ENCODE peak calls at places on chromosomes 11 and 22, in nine cellular contexts. E is body of pancreas, M is globus pallidus, A is RCC 7860, X is T47D, J is SHP77, Y is upper lobe of right lung, H is anterior cingulate cortex, C is activated gamma-delta T cell. P is an unnamed sample.

GRCh38 chr22:36528336-36528735 is 630 bp downstream of the EIF3D start:
- DNase-seq in H (no peak), X (no peak), C (no peak), M (no peak), J (no peak), Y (no peak), A (no peak), E (peak), P (no peak)

GRCh38 chr22:50717709-50718351 is 20.2 kb upstream of the ACR start:
- DNase-seq in C (no peak), M (peak), E (no peak), J (no peak), A (no peak), Y (no peak), X (no peak), H (no peak), P (no peak)

GRCh38 chr22:32545801-32546200 is 71.2 kb downstream of the FBXO7 start:
- DNase-seq in H (no peak), X (no peak), A (no peak), Y (no peak), C (no peak), J (no peak), M (no peak), E (no peak), P (no peak)

GRCh38 chr11:122210378-122210995 is 94.5 kb upstream of the BLID start:
- DNase-seq in J (no peak), H (no peak), Y (no peak), A (no peak), X (no peak), M (peak), E (no peak), C (no peak), P (no peak)

GRCh38 chr11:86230196-86230813 is 14.2 kb upstream of the EED start:
- DNase-seq in E (no peak), M (no peak), H (no peak), C (no peak), A (no peak), X (no peak), J (no peak), Y (no peak), P (no peak)

GRCh38 chr11:109421981-109422590 is at the start of gene C11orf87:
- DNase-seq in C (no peak), J (peak), X (no peak), A (no peak), Y (peak), H (peak), M (no peak), E (no peak), P (no peak)

GRCh38 chr11:70364745-70365535 is 33.4 kb upstream of the CTTN start:
- DNase-seq in J (no peak), X (no peak), A (no peak), C (no peak), E (no peak), H (no peak), Y (no peak), M (no peak), P (no peak)

GRCh38 chr11:59556883-59557205 is 45.5 kb downstream of the OR4D9 start:
- DNase-seq in M (no peak), Y (no peak), C (no peak), A (peak), E (no peak), X (no peak), J (no peak), H (no peak), P (no peak)

GRCh38 chr11:102581091-102581490 is 44.0 kb downstream of the MMP20 start:
- DNase-seq in E (no peak), C (no peak), A (peak), M (no peak), J (no peak), Y (no peak), X (no peak), H (no peak), P (peak)

GRCh38 chr11:19418221-19418620 is 177.5 kb upstream of the E2F8 start:
- DNase-seq in M (no peak), C (no peak), Y (no peak), H (no peak), X (no peak), J (no peak), E (no peak), A (no peak), P (no peak)

GRCh38 chr11:31237819-31238771 is 131.4 kb downstream of the DCDC1 start:
- DNase-seq in C (no peak), E (no peak), H (no peak), A (no peak), X (no peak), J (no peak), Y (no peak), M (no peak), P (no peak)

GRCh38 chr11:110366234-110366633 is 63.5 kb upstream of the FDX1 start:
- DNase-seq in J (peak), X (no peak), Y (peak), E (peak), A (no peak), H (no peak), C (no peak), M (no peak), P (peak)

GRCh38 chr11:48210052-48210451 is 6.6 kb upstream of the OR4B1 start:
- DNase-seq in A (no peak), Y (no peak), X (no peak), C (no peak), M (no peak), E (no peak), J (peak), H (no peak), P (no peak)

GRCh38 chr22:48613566-48614200 is 1214.0 kb downstream of the BRD1 start:
- DNase-seq in X (no peak), M (no peak), E (no peak), C (no peak), A (no peak), H (no peak), J (no peak), Y (no peak), P (no peak)

GRCh38 chr11:116217006-116217405 is 555.8 kb downstream of the BUD13 start:
- DNase-seq in X (no peak), J (peak), Y (peak), E (peak), H (peak), M (peak), A (no peak), C (no peak), P (no peak)

GRCh38 chr22:21444701-21445436 is 22.3 kb upstream of the TMEM191C start:
- DNase-seq in E (peak), A (no peak), H (no peak), X (no peak), J (no peak), Y (peak), M (no peak), C (no peak), P (no peak)

P was measured in retinal pigment epithelial cell.